ENCODE peak calls at places on chromosomes 5 and 9, in five cellular contexts. One of them, this sample, is unnamed. For H3K36me3, the result is how much of the 10 kb centered on the place peaks cover.

GRCh38 chr5:83711982-83712601 is 8.6 kb downstream of the HAPLN1 start:
- DNase-seq in GM23248: peak
- DNase-seq in IMR-90: peak
- DNase-seq in Caco-2: no peak
- DNase-seq in aorta: no peak
- DNase-seq in this sample: no peak

GRCh38 chr9:114034176-114034575 is 43.9 kb downstream of the AMBP start:
- DNase-seq in IMR-90: no peak
- DNase-seq in aorta: no peak
- DNase-seq in GM23248: no peak
- DNase-seq in Caco-2: no peak
- DNase-seq in this sample: no peak

GRCh38 chr5:164504141-164504772 is 998.8 kb downstream of the MAT2B start:
- DNase-seq in GM23248: peak
- DNase-seq in IMR-90: peak
- DNase-seq in aorta: no peak
- DNase-seq in Caco-2: no peak
- DNase-seq in this sample: peak

GRCh38 chr9:116460026-116460425 is 227.1 kb upstream of the TRIM32 start:
- DNase-seq in aorta: no peak
- DNase-seq in Caco-2: no peak
- DNase-seq in IMR-90: no peak
- DNase-seq in GM23248: no peak
- DNase-seq in this sample: no peak

GRCh38 chr5:76180817-76181805 is 97.9 kb downstream of the SV2C start:
- DNase-seq in GM23248: no peak
- DNase-seq in IMR-90: no peak
- DNase-seq in Caco-2: no peak
- DNase-seq in aorta: no peak
- DNase-seq in this sample: no peak

GRCh38 chr5:106875591-106876297 is 795.0 kb downstream of the EFNA5 start:
- DNase-seq in aorta: no peak
- DNase-seq in IMR-90: peak
- DNase-seq in Caco-2: no peak
- DNase-seq in GM23248: peak
- DNase-seq in this sample: peak

GRCh38 chr5:139982157-139982974 is 60.7 kb downstream of the NRG2 start:
- DNase-seq in IMR-90: peak
- DNase-seq in aorta: no peak
- DNase-seq in Caco-2: no peak
- DNase-seq in GM23248: peak
- DNase-seq in this sample: no peak

GRCh38 chr5:151671979-151672378 is 14.7 kb downstream of the SPARC start:
- DNase-seq in Caco-2: no peak
- DNase-seq in aorta: peak
- DNase-seq in IMR-90: peak
- DNase-seq in GM23248: peak
- DNase-seq in this sample: no peak

GRCh38 chr5:167861134-167861930 is 430.1 kb upstream of the WWC1 start:
- DNase-seq in GM23248: peak
- DNase-seq in IMR-90: no peak
- DNase-seq in Caco-2: peak
- DNase-seq in aorta: no peak
- DNase-seq in this sample: no peak

GRCh38 chr9:34197756-34198711 is 19.2 kb downstream of the UBAP1 start:
- DNase-seq in IMR-90: no peak
- DNase-seq in Caco-2: no peak
- DNase-seq in GM23248: no peak
- DNase-seq in aorta: no peak
- DNase-seq in this sample: peak

GRCh38 chr9:34200092-34200491 is 21.2 kb downstream of the UBAP1 start:
- DNase-seq in aorta: no peak
- DNase-seq in GM23248: no peak
- DNase-seq in IMR-90: no peak
- DNase-seq in Caco-2: no peak
- DNase-seq in this sample: no peak

GRCh38 chr9:34197280-34197679 is 18.4 kb downstream of the UBAP1 start:
- DNase-seq in aorta: no peak
- DNase-seq in GM23248: no peak
- DNase-seq in IMR-90: no peak
- DNase-seq in Caco-2: no peak
- DNase-seq in this sample: no peak

GRCh38 chr9:34190996-34191892 is 12.4 kb downstream of the UBAP1 start:
- DNase-seq in Caco-2: no peak
- DNase-seq in GM23248: peak
- DNase-seq in IMR-90: peak
- DNase-seq in aorta: no peak
- DNase-seq in this sample: no peak

DNA sequence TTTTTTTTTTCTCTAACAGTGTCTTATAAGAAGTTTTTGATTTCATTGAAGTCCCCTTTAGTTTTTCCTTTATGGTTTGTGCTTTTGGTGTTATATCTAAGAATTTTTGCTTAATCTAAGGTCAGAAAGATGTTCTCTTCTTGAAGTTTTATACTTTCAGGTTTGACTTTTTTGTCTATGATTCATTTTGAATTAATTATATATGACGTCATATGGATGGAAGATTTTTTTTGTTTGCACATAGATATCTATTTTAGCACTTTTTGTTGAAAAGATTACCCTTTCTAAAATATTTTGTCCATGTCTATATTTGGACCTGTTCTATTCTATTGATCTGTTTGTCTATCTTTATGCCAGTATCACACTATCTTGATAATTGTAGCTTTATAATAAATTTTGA is 16.3 kb downstream of the UBAP1 start:
- DNase-seq in IMR-90: no peak
- DNase-seq in GM23248: no peak
- DNase-seq in aorta: no peak
- DNase-seq in Caco-2: no peak
- DNase-seq in this sample: no peak
- H3K36me3 ChIP-seq in IMR-90: under half
- H3K36me3 ChIP-seq in GM23248: under half
- H3K36me3 ChIP-seq in aorta: under half
- H3K36me3 ChIP-seq in Caco-2: under half
- H3K36me3 ChIP-seq in this sample: under half

DNA sequence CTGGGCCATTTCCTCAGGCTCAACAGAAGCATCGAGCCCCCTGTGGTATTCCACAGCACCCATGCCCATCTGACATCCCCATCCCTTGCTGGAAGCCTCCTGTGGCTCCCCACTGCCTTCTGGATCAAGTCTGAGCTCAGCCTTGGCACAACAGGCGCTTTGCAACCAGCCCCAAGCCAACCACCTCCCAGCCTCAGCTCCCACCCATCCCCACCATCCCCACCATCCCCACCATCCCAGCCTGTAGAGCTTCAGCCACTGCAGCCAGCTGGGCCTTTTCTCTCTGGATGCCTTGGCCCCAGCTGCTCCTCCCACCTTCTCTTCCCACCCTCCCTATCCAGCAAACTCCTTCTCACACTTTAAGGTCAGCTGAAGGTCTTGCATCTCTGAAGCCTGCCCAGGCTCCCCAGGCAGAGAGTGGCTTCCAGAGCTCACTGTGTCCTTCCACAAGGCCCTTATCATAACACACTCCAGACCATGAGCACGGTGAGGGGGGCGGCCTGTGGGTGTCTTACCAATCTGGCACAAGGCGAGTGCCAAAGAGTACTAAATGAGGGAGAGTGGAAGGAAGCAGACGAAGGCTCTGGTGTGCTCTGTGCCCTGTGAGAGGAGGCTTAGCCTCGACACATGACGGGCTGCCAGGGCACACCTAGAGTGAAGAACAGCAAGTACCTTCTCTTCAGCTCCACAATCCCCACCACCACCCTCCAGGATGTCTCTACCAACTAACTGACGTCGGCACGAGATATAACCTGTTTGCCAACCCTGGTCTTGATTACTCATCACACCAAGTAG is 6.5 kb downstream of the HIGD2A start:
- DNase-seq in aorta: peak
- DNase-seq in GM23248: no peak
- DNase-seq in Caco-2: no peak
- DNase-seq in IMR-90: peak
- DNase-seq in this sample: no peak
- H3K36me3 ChIP-seq in aorta: under half
- H3K36me3 ChIP-seq in GM23248: under half
- H3K36me3 ChIP-seq in Caco-2: under half
- H3K36me3 ChIP-seq in IMR-90: under half
- H3K36me3 ChIP-seq in this sample: under half

GRCh38 chr5:56298329-56298962 is 65.3 kb upstream of the ANKRD55 start:
- DNase-seq in IMR-90: no peak
- DNase-seq in aorta: no peak
- DNase-seq in Caco-2: no peak
- DNase-seq in GM23248: no peak
- DNase-seq in this sample: no peak
- H3K36me3 ChIP-seq in IMR-90: under half
- H3K36me3 ChIP-seq in aorta: under half
- H3K36me3 ChIP-seq in Caco-2: under half
- H3K36me3 ChIP-seq in GM23248: under half
- H3K36me3 ChIP-seq in this sample: under half

GRCh38 chr9:87610200-87611155 is 112.8 kb downstream of the DAPK1 start:
- DNase-seq in Caco-2: no peak
- DNase-seq in aorta: no peak
- DNase-seq in IMR-90: peak
- DNase-seq in GM23248: no peak
- DNase-seq in this sample: no peak
- H3K36me3 ChIP-seq in Caco-2: under half
- H3K36me3 ChIP-seq in aorta: under half
- H3K36me3 ChIP-seq in IMR-90: under half
- H3K36me3 ChIP-seq in GM23248: under half
- H3K36me3 ChIP-seq in this sample: under half

GRCh38 chr5:149202910-149203451 is 61.7 kb downstream of the ABLIM3 start:
- DNase-seq in aorta: no peak
- DNase-seq in IMR-90: no peak
- DNase-seq in Caco-2: no peak
- DNase-seq in GM23248: no peak
- DNase-seq in this sample: no peak
- H3K36me3 ChIP-seq in aorta: under half
- H3K36me3 ChIP-seq in IMR-90: under half
- H3K36me3 ChIP-seq in Caco-2: under half
- H3K36me3 ChIP-seq in GM23248: under half
- H3K36me3 ChIP-seq in this sample: under half